ENCODE peak calls at places on chromosomes 5 and 9, in eight cellular contexts. N, K, D, M, W, C, A and G are unnamed samples. For H3K27me3, the result is how much of the 10 kb centered on the place peaks cover.

GRCh38 chr9:99011161-99011709 is 67.5 kb downstream of the COL15A1 start:
- DNase-seq in K (no peak), M (no peak), C (no peak), D (no peak), N (no peak), W (no peak), A (no peak), G (no peak)

GRCh38 chr9:94950733-94951590 is 224.5 kb downstream of the AOPEP start:
- DNase-seq in M (peak), K (no peak), N (no peak), W (no peak), D (no peak), C (no peak), A (peak), G (peak)

GRCh38 chr5:180798193-180798592 is 4.4 kb downstream of the MGAT1 start:
- DNase-seq in D (no peak), K (no peak), W (no peak), M (no peak), N (no peak), A (no peak), C (no peak), G (no peak)

GRCh38 chr5:8693341-8693844 is 824.4 kb downstream of the MTRR start:
- DNase-seq in A (no peak), M (no peak), W (no peak), K (no peak), C (no peak), N (no peak), D (no peak), G (no peak)

GRCh38 chr5:158570502-158570901 is 529.2 kb downstream of the EBF1 start:
- DNase-seq in A (no peak), W (no peak), M (no peak), D (no peak), K (no peak), N (no peak), C (no peak), G (no peak)

GRCh38 chr5:160284271-160284670 is 28.1 kb downstream of the CCNJL start:
- DNase-seq in N (no peak), C (no peak), K (no peak), A (no peak), W (no peak), M (no peak), D (no peak), G (no peak)

GRCh38 chr5:163631846-163632245 is 126.4 kb downstream of the MAT2B start:
- DNase-seq in K (no peak), M (no peak), W (no peak), N (no peak), C (no peak), D (no peak), A (peak), G (no peak)

GRCh38 chr5:119943148-119943547 is 313.8 kb downstream of the FAM170A start:
- DNase-seq in W (no peak), D (no peak), N (no peak), C (no peak), M (no peak), A (no peak), K (no peak), G (no peak)

GRCh38 chr9:82170871-82171270 is 182.3 kb downstream of the SPATA31D1 start:
- DNase-seq in N (no peak), M (no peak), W (no peak), K (no peak), A (no peak), D (no peak), C (no peak), G (no peak)

GRCh38 chr5:68279960-68280359 is 64.4 kb downstream of the PIK3R1 start:
- DNase-seq in N (no peak), M (no peak), D (no peak), C (no peak), K (no peak), W (no peak), A (no peak), G (no peak)

GRCh38 chr5:144386315-144386714 is 215.6 kb downstream of the KCTD16 start:
- DNase-seq in D (no peak), N (no peak), W (no peak), M (no peak), K (no peak), C (no peak), A (no peak), G (no peak)

GRCh38 chr9:117268847-117269452 is 145.9 kb downstream of the ASTN2 start:
- DNase-seq in C (no peak), M (no peak), W (no peak), D (no peak), A (no peak), N (no peak), K (no peak), G (no peak)

DNA sequence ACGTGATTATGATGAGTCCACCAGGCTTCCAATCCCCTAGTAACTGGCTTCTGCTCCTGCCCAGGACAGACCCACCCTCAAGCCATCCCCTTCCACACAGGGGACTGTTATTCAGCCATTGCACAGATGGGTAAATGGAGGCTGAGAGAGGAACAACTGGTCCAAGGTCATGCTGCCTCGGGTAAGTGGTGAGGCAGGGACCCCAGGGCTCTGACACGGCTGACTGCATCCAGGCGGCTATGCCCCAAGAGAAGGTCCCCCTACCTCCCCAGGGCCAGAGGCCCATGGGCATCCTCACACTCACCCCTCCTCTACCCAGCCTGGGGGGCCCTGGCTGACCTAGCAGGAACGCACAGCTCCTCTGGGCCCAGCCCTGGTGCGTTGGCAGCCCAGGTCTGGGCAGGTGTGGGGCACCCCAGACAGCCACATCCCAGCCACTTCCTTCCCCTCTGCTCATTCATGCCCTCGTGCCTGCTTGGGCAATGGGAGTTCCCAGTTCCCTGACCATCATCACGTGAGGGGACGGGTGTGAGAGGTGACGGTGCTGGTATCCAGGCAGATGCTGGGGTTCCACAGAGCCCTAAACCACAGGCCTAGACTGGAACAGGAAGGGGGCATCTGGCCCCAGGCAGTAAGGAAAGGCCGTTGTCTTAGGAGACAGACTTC is 8.5 kb downstream of the RALGDS start:
- DNase-seq in W (no peak), C (no peak), K (peak), N (peak), M (peak), A (peak), D (no peak), G (no peak)
- H3K27me3 ChIP-seq in W (under half), C (under half), K (under half), N (under half), M (under half), A (under half), D (under half), G (under half)

GRCh38 chr5:107673106-107673367 is 2.3 kb upstream of the EFNA5 start:
- DNase-seq in A (no peak), D (no peak), N (no peak), C (no peak), M (no peak), K (no peak), W (no peak), G (no peak)
- H3K4me3 ChIP-seq in A (peak), D (peak), N (peak), C (peak), M (peak), K (peak), W (peak), G (peak)

GRCh38 chr9:27528886-27529315 is 713 bp downstream of the MOB3B start:
- DNase-seq in C (no peak), W (peak), D (peak), A (peak), M (peak), K (peak), N (peak), G (peak)
- TF ChIP-seq POLR2A in C (no peak), W (peak), D (no peak), A (peak), M (no peak), K (no peak), N (peak), G (no peak)

GRCh38 chr9:133641396-133641655 is 5.2 kb downstream of the DBH start:
- DNase-seq in K (no peak), N (no peak), C (no peak), A (no peak), M (no peak), D (no peak), W (no peak), G (no peak)

GRCh38 chr9:133639613-133640012 is 3.5 kb downstream of the DBH start:
- DNase-seq in K (no peak), C (no peak), M (no peak), A (no peak), W (no peak), D (no peak), N (no peak), G (no peak)

GRCh38 chr9:133640580-133641395 is 4.6 kb downstream of the DBH start:
- DNase-seq in D (no peak), N (no peak), A (no peak), W (no peak), C (no peak), M (no peak), K (no peak), G (no peak)

GRCh38 chr9:133638711-133639110 is 2.5 kb downstream of the DBH start:
- DNase-seq in N (no peak), D (no peak), K (no peak), A (no peak), W (no peak), M (no peak), C (no peak), G (no peak)

DNA sequence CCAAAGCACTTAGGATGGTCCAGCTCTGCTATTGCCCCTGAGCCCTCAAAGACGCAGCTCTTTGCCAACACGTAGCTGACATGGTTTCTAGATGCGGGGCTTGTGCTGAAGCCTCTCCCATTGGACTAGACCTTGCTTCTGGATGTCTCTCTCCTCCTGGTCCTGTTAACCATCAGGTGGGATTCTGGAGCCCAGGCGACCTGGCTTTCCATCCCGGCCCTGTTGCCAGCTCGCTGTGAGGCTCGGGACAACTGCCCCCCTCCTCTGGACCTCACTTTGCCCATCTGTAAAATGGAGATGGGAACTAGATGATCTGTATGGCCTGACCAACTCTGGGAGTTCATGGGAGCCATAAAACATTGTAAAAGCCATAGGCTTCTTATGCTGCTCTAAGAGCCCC is 4.0 kb downstream of the DBH start:
- DNase-seq in K (no peak), C (no peak), M (no peak), W (no peak), D (no peak), A (no peak), N (no peak), G (no peak)
- H3K27me3 ChIP-seq in K (under half), C (under half), M (under half), W (under half), D (under half), A (under half), N (under half), G (under half)